ENCODE peak calls at places on chromosomes 11 and 22, in four cellular contexts. W, M, E and V are unnamed samples.
A peak's percentile ranks its signal among the peaks of the same experiment; 100 is the strongest.

GRCh38 chr11:1401656-1402221 is 12.0 kb downstream of the BRSK2 start:
- DNase-seq in W (no peak), M (peak; percentile 30), E (peak; percentile 71), V (peak; percentile 85)

GRCh38 chr11:130480166-130480565 is 31.7 kb downstream of the ADAMTS15 start:
- DNase-seq in W (no peak), M (no peak), E (no peak), V (no peak)

GRCh38 chr22:39026509-39027150 is 5.7 kb downstream of the APOBEC3D start:
- DNase-seq in W (no peak), M (no peak), E (no peak), V (no peak)

GRCh38 chr11:9691865-9692264 is 28.0 kb downstream of the SWAP70 start:
- DNase-seq in W (no peak), M (no peak), E (no peak), V (no peak)

GRCh38 chr22:46842606-46843005 is 80.2 kb downstream of the TBC1D22A start:
- DNase-seq in W (no peak), M (no peak), E (no peak), V (no peak)

GRCh38 chr11:64501500-64502427 is 89.3 kb upstream of the SLC22A12 start:
- DNase-seq in W (no peak), M (peak; percentile 83), E (peak; percentile 66), V (no peak)

GRCh38 chr22:20414450-20414849 is 20.5 kb downstream of the ZNF74 start:
- DNase-seq in W (no peak), M (no peak), E (no peak), V (no peak)

GRCh38 chr11:110469101-110469500 is 39.4 kb downstream of the FDX1 start:
- DNase-seq in W (no peak), M (no peak), E (no peak), V (no peak)

GRCh38 chr22:43884600-43885318 is 7.1 kb downstream of the PNPLA5 start:
- DNase-seq in W (peak; percentile 33), M (no peak), E (peak; percentile 63), V (peak; percentile 89)

GRCh38 chr11:13486926-13487660 is 8.7 kb downstream of the PTH start:
- DNase-seq in W (no peak), M (peak; percentile 73), E (peak; percentile 61), V (peak; percentile 88)

GRCh38 chr22:47423861-47424820 is 661.7 kb downstream of the TBC1D22A start:
- DNase-seq in W (no peak), M (no peak), E (no peak), V (no peak)

GRCh38 chr22:38083931-38084631 is at the start of gene SLC16A8:
- DNase-seq in W (no peak), M (no peak), E (no peak), V (no peak)

GRCh38 chr22:39739338-39740027 is 154.1 kb downstream of the ENTHD1 start:
- DNase-seq in W (no peak), M (no peak), E (no peak), V (no peak)

GRCh38 chr11:61923166-61924015 is 6.0 kb upstream of the RAB3IL1 start:
- DNase-seq in W (no peak), M (peak; percentile 87), E (peak; percentile 88), V (peak; percentile 69)

GRCh38 chr11:118059231-118059940 is 17.5 kb upstream of the TMPRSS4 start:
- DNase-seq in W (no peak), M (no peak), E (no peak), V (no peak)

GRCh38 chr11:19938051-19938856 is 222.0 kb downstream of the DBX1 start:
- DNase-seq in W (no peak), M (peak; percentile 40), E (peak; percentile 75), V (peak; percentile 76)

GRCh38 chr11:118098996-118099837 is 12.5 kb upstream of the SMIM35 start:
- DNase-seq in W (no peak), M (no peak), E (peak; percentile 35), V (no peak)

GRCh38 chr11:65493367-65494176 is 5.3 kb upstream of the MALAT1 start:
- DNase-seq in W (no peak), M (peak; percentile 80), E (peak; percentile 85), V (peak; percentile 29)

GRCh38 chr11:124799384-124800225 is 601 bp downstream of the MSANTD2 start:
- DNase-seq in W (no peak), M (no peak), E (peak; percentile 39), V (peak; percentile 49)

GRCh38 chr22:27752771-27753170 is 48.8 kb downstream of the MN1 start:
- DNase-seq in W (no peak), M (no peak), E (no peak), V (no peak)

GRCh38 chr11:72688929-72689328 is 14.7 kb upstream of the PDE2A start:
- DNase-seq in W (no peak), M (no peak), E (no peak), V (no peak)

GRCh38 chr11:6746086-6746618 is 25.6 kb downstream of the OR2AG2 start:
- DNase-seq in W (peak; percentile 68), M (no peak), E (no peak), V (no peak)

GRCh38 chr11:86066606-86067229 is 2.2 kb downstream of the PICALM start:
- DNase-seq in W (no peak), M (no peak), E (no peak), V (no peak)

GRCh38 chr11:47004595-47005033 is 68.1 kb downstream of the CSTPP1 start:
- DNase-seq in W (no peak), M (peak; percentile 96), E (peak; percentile 92), V (no peak)

GRCh38 chr11:12724301-12725046 is 50.3 kb downstream of the TEAD1 start:
- DNase-seq in W (no peak), M (peak; percentile 64), E (peak; percentile 92), V (peak; percentile 84)

GRCh38 chr11:60972182-60973030 is 926 bp downstream of the CD6 start:
- DNase-seq in W (no peak), M (no peak), E (no peak), V (no peak)

GRCh38 chr11:26621147-26621546 is 49.1 kb upstream of the MUC15 start:
- DNase-seq in W (no peak), M (no peak), E (no peak), V (no peak)

GRCh38 chr22:29043906-29044575 is 17.6 kb downstream of the C22orf31 start:
- DNase-seq in W (no peak), M (no peak), E (no peak), V (no peak)

GRCh38 chr11:69641681-69642548 is 959 bp downstream of the CCND1 start:
- DNase-seq in W (no peak), M (no peak), E (no peak), V (no peak)

GRCh38 chr11:38718049-38718448 is 2120.0 kb upstream of the RAG2 start:
- DNase-seq in W (no peak), M (peak; percentile 2), E (peak; percentile 11), V (no peak)

GRCh38 chr11:6657346-6657745 is 1.7 kb upstream of the DCHS1 start:
- DNase-seq in W (no peak), M (no peak), E (no peak), V (no peak)

GRCh38 chr11:77190331-77191075 is 62.5 kb downstream of the MYO7A start:
- DNase-seq in W (no peak), M (no peak), E (no peak), V (no peak)

GRCh38 chr22:39820266-39820665 is 73.3 kb downstream of the ENTHD1 start:
- DNase-seq in W (no peak), M (no peak), E (peak; percentile 52), V (no peak)

GRCh38 chr22:19903031-19903430 is 38.5 kb upstream of the COMT start:
- DNase-seq in W (no peak), M (no peak), E (no peak), V (no peak)

GRCh38 chr22:49154433-49154832 is 673.2 kb downstream of the BRD1 start:
- DNase-seq in W (no peak), M (no peak), E (no peak), V (no peak)
- TF ChIP-seq ATF2 in W (no peak), M (no peak), E (no peak), V (no peak)

DNA sequence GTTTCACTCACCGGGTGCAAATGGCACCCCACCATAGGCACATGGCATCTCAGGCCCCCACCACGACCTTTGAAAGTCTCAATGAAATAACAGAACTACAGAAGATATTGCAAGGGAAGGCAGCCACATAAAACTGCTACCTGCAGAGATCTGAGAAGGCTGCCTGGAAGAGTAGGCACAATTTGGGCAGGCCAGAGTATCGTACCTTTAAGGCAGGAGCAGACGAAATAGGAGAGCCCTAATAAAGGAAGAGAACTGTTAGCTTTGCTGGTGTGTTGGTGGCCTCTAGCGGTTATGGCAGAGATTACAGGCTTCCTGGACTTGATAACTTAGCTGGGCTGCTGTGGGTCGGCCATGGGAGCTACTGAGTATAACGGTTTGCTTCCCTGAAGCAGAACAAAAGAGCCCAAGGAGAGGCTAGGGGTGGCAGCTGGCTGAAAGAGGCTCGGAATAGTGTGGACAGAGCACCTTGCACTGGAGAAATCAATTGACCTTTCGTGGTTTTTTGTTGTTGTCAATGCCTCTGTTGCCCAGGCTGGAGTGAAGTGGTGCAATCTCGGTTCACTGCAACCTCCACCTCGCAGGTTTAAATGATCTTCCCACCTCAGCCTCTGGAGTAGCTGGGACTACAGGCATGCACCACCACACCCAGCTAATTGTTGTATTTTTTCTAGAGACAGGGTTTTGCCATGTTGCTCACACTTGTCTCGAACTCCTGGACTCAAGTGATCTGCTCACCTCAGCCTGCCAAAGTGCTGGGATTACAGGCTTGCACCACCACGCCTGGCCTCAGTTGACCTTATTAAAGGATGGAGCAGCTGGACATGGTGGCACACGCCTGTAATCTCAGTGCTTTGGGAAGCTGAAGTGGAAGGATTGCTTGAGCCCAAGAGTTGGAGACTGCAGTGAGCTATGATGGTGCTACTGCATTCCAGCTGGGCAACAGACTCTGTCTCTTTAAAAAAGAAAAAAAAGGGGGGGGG is 4.8 kb downstream of the SDF2L1 start:
- DNase-seq in W (peak; percentile 52), M (peak; percentile 71), E (peak; percentile 99), V (peak; percentile 85)
- TF ChIP-seq ATF3 in W (no peak), M (no peak), E (peak; percentile 97), V (no peak)

GRCh38 chr11:3184732-3185347 is 19.7 kb upstream of the OSBPL5 start:
- DNase-seq in W (no peak), M (no peak), E (peak; percentile 55), V (no peak)

GRCh38 chr11:3183523-3183922 is 18.4 kb upstream of the OSBPL5 start:
- DNase-seq in W (no peak), M (no peak), E (no peak), V (no peak)

GRCh38 chr11:3180869-3181268 is 15.8 kb upstream of the OSBPL5 start:
- DNase-seq in W (no peak), M (no peak), E (no peak), V (no peak)

GRCh38 chr11:3182462-3182852 is 17.3 kb upstream of the OSBPL5 start:
- DNase-seq in W (no peak), M (no peak), E (no peak), V (no peak)

DNA sequence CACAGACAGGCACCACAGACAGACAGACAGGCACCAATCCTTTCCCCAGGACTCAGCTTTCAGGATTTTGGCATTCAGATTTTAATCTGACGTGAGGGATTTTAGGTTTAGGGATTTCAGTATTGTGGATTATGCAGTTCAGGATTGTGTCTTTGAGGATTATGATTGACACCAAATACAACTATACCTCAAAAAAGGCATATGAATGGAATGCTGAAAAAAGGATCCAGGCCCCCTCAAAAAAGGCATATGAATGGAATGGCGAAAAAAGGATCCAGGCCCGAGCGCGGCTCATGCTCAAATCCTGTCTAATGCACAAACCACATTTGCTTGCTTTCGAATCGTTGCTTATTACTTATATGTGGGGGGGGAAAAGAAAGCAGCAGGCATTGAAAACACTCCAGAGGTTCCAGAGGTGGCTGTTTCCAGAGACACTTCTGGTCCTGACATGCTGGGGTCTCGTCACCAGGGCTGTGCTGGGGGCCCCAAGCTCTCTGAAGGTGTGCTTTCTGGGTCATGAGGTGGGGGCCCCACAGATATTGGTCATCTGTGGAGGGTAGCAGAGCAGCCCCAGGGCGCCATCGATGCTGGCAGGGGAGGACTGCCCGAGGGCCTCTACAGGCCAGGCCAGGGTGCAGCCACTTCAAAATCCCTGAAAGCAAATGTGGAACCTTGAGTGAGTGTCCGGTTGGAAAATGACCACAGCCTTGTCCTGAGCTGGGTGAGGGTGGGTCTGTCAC is 16.8 kb upstream of the OSBPL5 start:
- DNase-seq in W (no peak), M (no peak), E (no peak), V (no peak)
- TF ChIP-seq ATF2 in W (no peak), M (no peak), E (no peak), V (no peak)

GRCh38 chr11:32184057-32185055 is 93.5 kb downstream of the RCN1 start:
- DNase-seq in W (no peak), M (no peak), E (no peak), V (no peak)
- TF ChIP-seq ATF3 in W (no peak), M (no peak), E (no peak), V (no peak)